ENCODE peak calls at places on chromosomes 2 and 18, in six cellular contexts. S is IMR-90, Z is mesenchymal stem cell, W is H1, F is H9, V is trophoblast cell. I is an unnamed sample.

GRCh38 chr2:10460366-10460796 is 12.3 kb upstream of the ODC1 start:
- DNase-seq in S (no peak), Z (no peak), W (no peak), F (no peak), V (peak; percentile 99), I (no peak)

GRCh38 chr2:229043681-229044080 is 227.4 kb downstream of the PID1 start:
- DNase-seq in S (no peak), Z (no peak), W (no peak), F (no peak), V (no peak), I (no peak)

GRCh38 chr2:36423172-36423571 is 67.6 kb downstream of the CRIM1 start:
- DNase-seq in S (no peak), Z (no peak), W (no peak), F (no peak), V (no peak), I (no peak)

GRCh38 chr2:233164117-233164516 is 87.4 kb upstream of the ATG16L1 start:
- DNase-seq in S (no peak), Z (no peak), W (no peak), F (no peak), V (no peak), I (no peak)

GRCh38 chr2:23700627-23701026 is 226.3 kb downstream of the ATAD2B start:
- DNase-seq in S (no peak), Z (no peak), W (no peak), F (no peak), V (no peak), I (no peak)

GRCh38 chr2:188628989-188629889 is 337.6 kb downstream of the GULP1 start:
- DNase-seq in S (peak; percentile 67), Z (peak; percentile 61), W (no peak), F (no peak), V (peak; percentile 34), I (no peak)

GRCh38 chr2:217905906-217906305 is 96.9 kb downstream of the TNS1 start:
- DNase-seq in S (no peak), Z (no peak), W (no peak), F (no peak), V (no peak), I (no peak)

GRCh38 chr18:63515279-63515678 is 26.9 kb upstream of the SERPINB12 start:
- DNase-seq in S (no peak), Z (no peak), W (no peak), F (no peak), V (no peak), I (no peak)

GRCh38 chr2:209771474-209772292 is at the start of gene UNC80:
- DNase-seq in S (peak; percentile 36), Z (peak; percentile 49), W (peak; percentile 95), F (peak; percentile 85), V (peak; percentile 13), I (peak; percentile 89)

GRCh38 chr2:66839551-66840320 is 404.8 kb downstream of the MEIS1 start:
- DNase-seq in S (peak; percentile 100), Z (peak; percentile 99), W (no peak), F (no peak), V (peak; percentile 88), I (no peak)

GRCh38 chr2:176129013-176129796 is at the start of gene HOXD8:
- DNase-seq in S (peak; percentile 9), Z (peak; percentile 57), W (peak; percentile 69), F (peak; percentile 65), V (no peak), I (no peak)

GRCh38 chr18:45689386-45689785 is 34.6 kb upstream of the SLC14A1 start:
- DNase-seq in S (no peak), Z (no peak), W (no peak), F (no peak), V (no peak), I (no peak)

GRCh38 chr18:3513481-3513880 is 63.5 kb downstream of the TGIF1 start:
- DNase-seq in S (no peak), Z (no peak), W (no peak), F (no peak), V (no peak), I (no peak)

GRCh38 chr2:24793752-24794477 is 690 bp downstream of the CENPO start:
- DNase-seq in S (peak; percentile 35), Z (peak; percentile 75), W (no peak), F (peak; percentile 46), V (no peak), I (peak; percentile 49)

GRCh38 chr18:25230658-25231326 is 121.2 kb downstream of the ZNF521 start:
- DNase-seq in S (peak; percentile 90), Z (peak; percentile 91), W (no peak), F (no peak), V (no peak), I (no peak)

GRCh38 chr2:175999283-175999819 is 2.7 kb downstream of the LNPK start:
- DNase-seq in S (no peak), Z (peak; percentile 20), W (no peak), F (no peak), V (no peak), I (no peak)

GRCh38 chr18:68759308-68759707 is 38.6 kb upstream of the CCDC102B start:
- DNase-seq in S (no peak), Z (no peak), W (no peak), F (no peak), V (no peak), I (no peak)

GRCh38 chr2:210562136-210563080 is 6.0 kb downstream of the CPS1 start:
- DNase-seq in S (no peak), Z (no peak), W (no peak), F (no peak), V (peak; percentile 10), I (no peak)

GRCh38 chr2:15548974-15549373 is 12.2 kb downstream of the NBAS start:
- DNase-seq in S (no peak), Z (no peak), W (no peak), F (no peak), V (no peak), I (no peak)

GRCh38 chr2:25920326-25920725 is 42.0 kb upstream of the ASXL2 start:
- DNase-seq in S (peak; percentile 87), Z (peak; percentile 89), W (no peak), F (no peak), V (no peak), I (no peak)

GRCh38 chr2:29528891-29529520 is 392.4 kb downstream of the ALK start:
- DNase-seq in S (peak; percentile 79), Z (peak; percentile 80), W (no peak), F (no peak), V (peak; percentile 1), I (no peak)

GRCh38 chr18:23826850-23827620 is 137.8 kb downstream of the LAMA3 start:
- DNase-seq in S (no peak), Z (no peak), W (no peak), F (no peak), V (peak; percentile 40), I (no peak)

GRCh38 chr2:15313657-15314056 is 247.5 kb downstream of the NBAS start:
- DNase-seq in S (peak; percentile 71), Z (peak; percentile 50), W (no peak), F (no peak), V (no peak), I (no peak)

DNA sequence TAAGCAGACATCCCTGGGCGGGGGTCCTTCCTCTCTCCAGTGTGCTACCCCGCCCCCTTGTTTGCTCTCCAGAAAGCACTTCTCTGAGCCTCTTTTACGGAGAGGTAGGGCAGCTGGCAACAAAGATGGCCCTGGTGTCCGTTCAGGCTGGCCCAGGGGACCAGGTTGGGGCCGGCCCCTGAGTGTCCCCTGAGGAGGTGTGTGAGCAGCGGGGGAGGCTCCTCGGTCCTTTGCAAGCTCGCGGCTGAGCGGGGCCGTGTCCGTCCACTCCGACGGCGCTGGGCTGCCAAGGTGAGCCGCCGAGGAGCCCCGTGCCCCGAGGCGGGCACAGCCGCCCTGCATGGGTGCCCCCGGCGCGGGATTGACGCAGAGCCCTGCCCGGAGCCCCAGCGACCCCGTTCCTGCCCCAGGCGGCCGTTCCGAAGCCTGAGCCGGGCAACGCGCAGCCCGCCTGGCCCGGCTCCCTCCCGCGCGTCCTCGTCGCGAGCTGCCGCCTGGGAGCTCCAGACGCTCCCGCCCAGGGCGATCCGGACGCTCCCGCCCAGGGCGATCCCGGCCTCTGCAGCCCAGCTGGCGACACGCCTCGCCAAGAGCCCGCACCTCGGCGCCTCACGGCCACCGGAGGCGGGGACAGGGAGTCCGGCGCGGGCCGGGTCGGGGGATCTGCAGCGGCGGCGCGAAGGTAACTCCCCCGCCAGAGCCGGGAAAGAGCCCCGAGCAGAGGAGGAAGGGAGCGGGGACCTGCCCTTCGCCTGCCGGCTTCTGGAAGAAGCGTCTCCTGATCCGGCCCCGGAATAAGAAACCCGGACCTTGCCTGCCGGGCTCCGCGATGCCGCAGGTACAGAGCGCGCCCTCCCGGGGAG is at the start of gene PROKR1:
- DNase-seq in S (no peak), Z (peak; percentile 40), W (peak; percentile 83), F (peak; percentile 65), V (peak; percentile 35), I (peak; percentile 69)
- H3K23ac ChIP-seq in S (no peak within 1 kb of the TSS), Z (peak within 1 kb of the TSS; percentile 96), W (no peak within 1 kb of the TSS), F (no peak within 1 kb of the TSS), V (no peak within 1 kb of the TSS), I (no peak within 1 kb of the TSS)

GRCh38 chr2:112768432-112768831 is 4.0 kb upstream of the CKAP2L start:
- DNase-seq in S (peak; percentile 24), Z (peak; percentile 82), W (no peak), F (no peak), V (no peak), I (no peak)

GRCh38 chr2:112764071-112765044 is at the start of gene CKAP2L:
- DNase-seq in S (peak; percentile 98), Z (peak; percentile 98), W (peak; percentile 90), F (peak; percentile 97), V (peak; percentile 98), I (peak; percentile 94)

GRCh38 chr2:112762276-112762675 is 2.1 kb downstream of the CKAP2L start:
- DNase-seq in S (no peak), Z (no peak), W (no peak), F (no peak), V (no peak), I (no peak)

GRCh38 chr2:112767693-112768380 is 3.4 kb upstream of the CKAP2L start:
- DNase-seq in S (no peak), Z (peak; percentile 56), W (no peak), F (no peak), V (no peak), I (no peak)

GRCh38 chr2:112765251-112765650 is 842 bp upstream of the CKAP2L start:
- DNase-seq in S (no peak), Z (no peak), W (no peak), F (no peak), V (no peak), I (no peak)
- H2BK120ac ChIP-seq in S (peak overlapping the region; percentile 61), Z (no peak overlapping the region), W (no peak overlapping the region), F (no peak overlapping the region), V (no peak overlapping the region), I (no peak overlapping the region)

GRCh38 chr2:121611730-121612705 is 37.2 kb downstream of the CLASP1 start:
- DNase-seq in S (no peak), Z (no peak), W (no peak), F (no peak), V (no peak), I (no peak)
- H2AFZ ChIP-seq in S (no peak overlapping the region), Z (no peak overlapping the region), W (no peak overlapping the region), F (no peak overlapping the region), V (no peak overlapping the region), I (no peak overlapping the region)

GRCh38 chr18:49609416-49610284 is 47.8 kb downstream of the LIPG start:
- DNase-seq in S (peak; percentile 46), Z (no peak), W (no peak), F (no peak), V (peak; percentile 30), I (no peak)

GRCh38 chr18:49611316-49611715 is 49.5 kb downstream of the LIPG start:
- DNase-seq in S (no peak), Z (no peak), W (no peak), F (no peak), V (no peak), I (no peak)

GRCh38 chr18:49613741-49614151 is 51.9 kb downstream of the LIPG start:
- DNase-seq in S (no peak), Z (no peak), W (no peak), F (peak; percentile 35), V (no peak), I (no peak)

GRCh38 chr18:49612515-49613033 is 50.7 kb downstream of the LIPG start:
- DNase-seq in S (no peak), Z (no peak), W (peak; percentile 56), F (peak; percentile 78), V (no peak), I (no peak)

GRCh38 chr18:49613141-49613641 is 51.3 kb downstream of the LIPG start:
- DNase-seq in S (no peak), Z (no peak), W (peak; percentile 78), F (peak; percentile 92), V (no peak), I (peak; percentile 71)
- H3K23ac ChIP-seq in S (no peak overlapping the region), Z (no peak overlapping the region), W (no peak overlapping the region), F (no peak overlapping the region), V (no peak overlapping the region), I (no peak overlapping the region)

I was measured in neuronal stem cell.